ENCODE peak calls at places on chromosomes 7 and 10, in four cellular contexts. One of them, this sample, is unnamed.

GRCh38 chr10:22491931-22492615 is 146.8 kb downstream of the SPAG6 start:
- DNase-seq in T follicular helper cell: no peak
- DNase-seq in globus pallidus: no peak
- DNase-seq in PC-3: no peak
- DNase-seq in this sample: no peak

GRCh38 chr7:80873140-80873539 is 45.7 kb downstream of the SEMA3C start:
- DNase-seq in PC-3: no peak
- DNase-seq in T follicular helper cell: no peak
- DNase-seq in globus pallidus: no peak
- DNase-seq in this sample: no peak

GRCh38 chr7:131302876-131303707 is 24.6 kb upstream of the MKLN1 start:
- DNase-seq in PC-3: peak
- DNase-seq in globus pallidus: no peak
- DNase-seq in T follicular helper cell: no peak
- DNase-seq in this sample: no peak

GRCh38 chr10:22631646-22632278 is 82.6 kb downstream of the PIP4K2A start:
- DNase-seq in PC-3: no peak
- DNase-seq in T follicular helper cell: no peak
- DNase-seq in globus pallidus: peak
- DNase-seq in this sample: no peak

GRCh38 chr10:29946953-29947700 is 112.3 kb downstream of the JCAD start:
- DNase-seq in globus pallidus: peak
- DNase-seq in PC-3: peak
- DNase-seq in T follicular helper cell: no peak
- DNase-seq in this sample: no peak

GRCh38 chr7:25775999-25776736 is 375.8 kb upstream of the NFE2L3 start:
- DNase-seq in PC-3: no peak
- DNase-seq in globus pallidus: no peak
- DNase-seq in T follicular helper cell: no peak
- DNase-seq in this sample: no peak

GRCh38 chr10:114879093-114879492 is 57.5 kb downstream of the FHIP2A start:
- DNase-seq in PC-3: no peak
- DNase-seq in T follicular helper cell: no peak
- DNase-seq in globus pallidus: no peak
- DNase-seq in this sample: no peak

GRCh38 chr7:83005410-83005809 is 157.3 kb downstream of the PCLO start:
- DNase-seq in T follicular helper cell: no peak
- DNase-seq in PC-3: peak
- DNase-seq in globus pallidus: no peak
- DNase-seq in this sample: no peak

GRCh38 chr7:6272481-6273323 is at the start of gene CYTH3:
- DNase-seq in T follicular helper cell: peak
- DNase-seq in PC-3: peak
- DNase-seq in globus pallidus: peak
- DNase-seq in this sample: peak

GRCh38 chr7:11830582-11831382 is 1.2 kb downstream of the THSD7A start:
- DNase-seq in T follicular helper cell: no peak
- DNase-seq in globus pallidus: no peak
- DNase-seq in PC-3: no peak
- DNase-seq in this sample: no peak

GRCh38 chr10:123808873-123809272 is 82.7 kb downstream of the CPXM2 start:
- DNase-seq in PC-3: peak
- DNase-seq in globus pallidus: peak
- DNase-seq in T follicular helper cell: no peak
- DNase-seq in this sample: no peak

GRCh38 chr7:80722596-80723141 is 84.2 kb downstream of the CD36 start:
- DNase-seq in PC-3: peak
- DNase-seq in T follicular helper cell: no peak
- DNase-seq in globus pallidus: no peak
- DNase-seq in this sample: no peak

GRCh38 chr10:97525086-97525485 is 26.4 kb downstream of the UBTD1 start:
- DNase-seq in PC-3: no peak
- DNase-seq in T follicular helper cell: no peak
- DNase-seq in globus pallidus: no peak
- DNase-seq in this sample: no peak

GRCh38 chr10:132662186-132662920 is 123.6 kb downstream of the NKX6-2 start:
- DNase-seq in globus pallidus: no peak
- DNase-seq in PC-3: no peak
- DNase-seq in T follicular helper cell: no peak
- DNase-seq in this sample: no peak

GRCh38 chr10:12721334-12721733 is 280.2 kb downstream of the CCDC3 start:
- DNase-seq in PC-3: no peak
- DNase-seq in T follicular helper cell: no peak
- DNase-seq in globus pallidus: no peak
- DNase-seq in this sample: no peak

GRCh38 chr7:44145969-44146897 is 5.1 kb upstream of the MYL7 start:
- DNase-seq in PC-3: no peak
- DNase-seq in T follicular helper cell: peak
- DNase-seq in globus pallidus: peak
- DNase-seq in this sample: no peak

This sample was measured in NCI-H1694 treated with DMSO at 0.1 percent for 48 hours.